ENCODE peak calls at places on chromosome 19, in eight cellular contexts. A is PC-3; G is right atrium auricular region; T is colonic mucosa; R is aorta; P is CD4-positive, alpha-beta memory T cell; V is ovary; Y is IMR-90. K is an unnamed sample. For H3K4me1 and H3K27me3, the result is how much of the 10 kb centered on the place peaks cover.

GRCh38 chr19:13615890-13616289 is 109.6 kb upstream of the CACNA1A start:
- DNase-seq in Y (peak), P (no peak), A (no peak), T (no peak), R (peak), V (no peak), G (no peak), K (no peak)

GRCh38 chr19:3450796-3451411 is 29.4 kb downstream of the SMIM24 start:
- DNase-seq in P (no peak), T (no peak), R (peak), A (peak), Y (peak), G (peak), V (no peak), K (peak)

GRCh38 chr19:6801397-6802086 is 29.0 kb downstream of the VAV1 start:
- DNase-seq in V (no peak), P (peak), G (peak), T (peak), R (peak), A (peak), Y (no peak), K (peak)

GRCh38 chr19:32208060-32208459 is 137.3 kb upstream of the ZNF507 start:
- DNase-seq in V (no peak), P (no peak), R (no peak), A (no peak), T (no peak), G (no peak), Y (no peak), K (no peak)

GRCh38 chr19:5880604-5881078 is 10.3 kb upstream of the FUT5 start:
- DNase-seq in G (no peak), A (no peak), P (no peak), T (peak), Y (peak), V (no peak), R (peak), K (no peak)

GRCh38 chr19:18450934-18451836 is 13.3 kb upstream of the ISYNA1 start:
- DNase-seq in A (peak), P (peak), T (peak), V (peak), Y (peak), G (peak), R (peak), K (peak)

GRCh38 chr19:30856376-30856775 is 484.2 kb downstream of the ZNF536 start:
- DNase-seq in V (no peak), Y (no peak), A (no peak), T (no peak), P (no peak), G (no peak), R (no peak), K (no peak)

GRCh38 chr19:49069026-49069425 is 3.5 kb downstream of the KCNA7 start:
- DNase-seq in G (no peak), P (no peak), Y (no peak), R (no peak), A (no peak), V (no peak), T (no peak), K (no peak)

GRCh38 chr19:29678484-29679106 is 13.3 kb downstream of the PLEKHF1 start:
- DNase-seq in T (no peak), V (no peak), P (no peak), G (peak), R (no peak), Y (no peak), A (no peak), K (no peak)

GRCh38 chr19:38049105-38049649 is 142.2 kb downstream of the SIPA1L3 start:
- DNase-seq in R (no peak), V (no peak), T (no peak), P (peak), Y (no peak), A (no peak), G (no peak), K (no peak)

GRCh38 chr19:33373701-33374405 is at the start of gene CEBPG:
- DNase-seq in Y (peak), A (peak), V (peak), R (peak), P (no peak), G (no peak), T (no peak), K (peak)

GRCh38 chr19:17205237-17206140 is 9.7 kb upstream of the USE1 start:
- DNase-seq in G (no peak), P (peak), V (peak), Y (peak), A (peak), T (peak), R (no peak), K (peak)

GRCh38 chr19:31317098-31317497 is 32.1 kb downstream of the TSHZ3 start:
- DNase-seq in A (no peak), T (no peak), P (no peak), R (no peak), V (no peak), Y (no peak), G (no peak), K (no peak)

GRCh38 chr19:2249880-2250764 is 999 bp downstream of the AMH start:
- DNase-seq in R (no peak), P (peak), A (no peak), G (no peak), V (peak), T (no peak), Y (no peak), K (no peak)

GRCh38 chr19:16522559-16523377 is 19.5 kb downstream of the CHERP start:
- DNase-seq in P (no peak), V (no peak), T (no peak), R (no peak), A (no peak), G (no peak), Y (no peak), K (no peak)

GRCh38 chr19:46392837-46393236 is 20.5 kb downstream of the CCDC8 start:
- DNase-seq in A (no peak), T (no peak), R (no peak), G (no peak), V (no peak), P (no peak), Y (no peak), K (no peak)
- H3K4me1 ChIP-seq in A (under half), T (under half), R (under half), G (under half), V (under half), P (under half), Y (under half), K (under half)

GRCh38 chr19:11597202-11598102 is at the start of gene ZNF627:
- DNase-seq in G (peak), T (peak), P (peak), A (peak), Y (peak), V (peak), R (peak), K (peak)
- H3K4me3 ChIP-seq in G (peak), T (peak), P (peak), A (peak), Y (peak), V (peak), R (peak), K (peak)

GRCh38 chr19:7883796-7884570 is 4.3 kb upstream of the LRRC8E start:
- DNase-seq in Y (peak), P (no peak), T (no peak), A (no peak), R (no peak), V (no peak), G (no peak), K (no peak)

GRCh38 chr19:7888145-7888825 is at the start of gene LRRC8E:
- DNase-seq in G (no peak), P (no peak), A (peak), T (peak), R (no peak), V (peak), Y (peak), K (peak)

GRCh38 chr19:7885818-7886217 is 2.5 kb upstream of the LRRC8E start:
- DNase-seq in Y (no peak), V (no peak), R (no peak), T (no peak), P (no peak), A (no peak), G (no peak), K (no peak)

GRCh38 chr19:7888826-7889217 is 512 bp downstream of the LRRC8E start:
- DNase-seq in T (no peak), G (no peak), Y (no peak), V (no peak), A (no peak), P (no peak), R (no peak), K (no peak)

DNA sequence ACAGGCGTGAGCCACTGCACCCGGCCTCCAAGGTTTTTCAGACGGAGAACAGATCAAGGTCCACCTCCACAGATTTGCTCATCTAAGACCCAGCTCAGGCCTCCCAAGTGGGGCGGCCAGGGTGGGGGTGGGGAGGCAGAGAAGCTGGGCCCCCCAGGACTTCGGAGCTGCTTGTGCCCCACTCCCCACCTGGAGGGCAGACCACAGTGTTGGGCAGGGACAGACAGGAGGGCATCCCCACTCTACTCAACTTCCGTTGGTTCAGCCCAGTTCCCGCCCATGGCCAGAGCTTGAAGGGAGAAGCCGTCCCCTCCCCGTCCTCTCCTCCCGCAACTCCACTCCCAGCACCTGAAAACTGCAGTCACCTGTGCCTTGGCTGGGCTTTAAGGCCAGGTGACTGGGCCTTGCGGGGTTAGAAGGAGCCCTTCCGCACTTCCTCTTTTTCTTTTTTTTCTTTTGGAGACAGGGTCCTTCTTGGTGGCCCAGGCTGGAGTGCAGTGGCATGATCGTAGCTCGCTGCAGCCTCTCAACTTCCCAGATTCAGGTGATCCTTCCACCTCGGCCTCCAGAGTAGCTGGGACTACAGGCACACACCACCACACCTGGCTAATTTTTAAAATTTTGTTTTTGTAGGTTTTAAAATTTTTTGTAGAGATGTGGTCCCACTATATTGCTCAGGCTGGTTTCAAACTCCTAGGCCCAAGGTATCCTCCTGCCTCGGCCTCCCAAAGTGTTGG is 734 bp upstream of the LRRC8E start:
- DNase-seq in V (no peak), A (no peak), P (no peak), Y (no peak), R (no peak), G (no peak), T (no peak), K (no peak)
- H3K27me3 ChIP-seq in V (under half), A (under half), P (under half), Y (under half), R (under half), G (under half), T (under half), K (under half)

DNA sequence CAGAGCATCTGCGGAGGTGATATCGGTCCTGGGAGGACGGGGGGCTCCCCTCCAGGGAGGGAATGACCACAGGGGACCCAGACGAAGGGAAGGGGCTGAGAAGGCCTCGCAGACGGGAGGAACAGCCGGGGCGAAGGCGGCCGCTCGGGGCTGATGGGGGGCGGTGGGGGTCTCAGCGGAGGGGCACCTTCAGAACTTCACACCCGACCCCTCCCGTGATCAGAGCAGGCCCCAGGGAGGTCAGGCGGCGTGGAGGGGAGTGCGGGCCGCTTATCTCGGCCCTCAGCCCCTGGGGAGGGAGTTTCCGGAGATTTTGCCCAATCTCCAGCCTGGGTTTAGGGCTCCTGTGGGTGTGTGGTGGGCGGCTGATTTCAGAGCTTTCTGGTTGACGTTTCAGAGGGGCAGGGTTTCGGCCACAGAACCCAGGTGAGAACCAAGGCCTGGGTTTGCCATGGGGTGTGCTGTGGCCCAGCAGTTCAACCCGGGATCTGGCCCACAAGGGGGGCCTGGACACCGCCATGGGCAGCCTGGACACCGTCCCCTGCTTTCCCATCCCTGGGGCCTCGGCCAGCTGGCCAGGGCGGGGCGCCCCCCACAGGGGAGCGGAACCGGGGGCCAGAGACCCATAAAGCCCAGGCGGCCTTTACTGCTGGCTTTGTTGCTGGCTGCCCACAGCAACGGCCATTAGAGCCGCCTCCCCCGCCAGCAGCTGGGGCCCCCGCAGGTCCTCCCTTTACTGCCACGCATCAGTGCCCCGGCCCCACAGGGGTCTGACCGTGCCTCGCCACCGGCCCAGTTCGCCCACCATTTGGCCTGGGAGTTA is 29.0 kb downstream of the ARID3A start:
- DNase-seq in V (peak), A (no peak), Y (no peak), T (no peak), R (no peak), P (no peak), G (no peak), K (no peak)
- H3K4me1 ChIP-seq in V (under half), A (under half), Y (under half), T (under half), R (under half), P (under half), G (under half), K (under half)

DNA sequence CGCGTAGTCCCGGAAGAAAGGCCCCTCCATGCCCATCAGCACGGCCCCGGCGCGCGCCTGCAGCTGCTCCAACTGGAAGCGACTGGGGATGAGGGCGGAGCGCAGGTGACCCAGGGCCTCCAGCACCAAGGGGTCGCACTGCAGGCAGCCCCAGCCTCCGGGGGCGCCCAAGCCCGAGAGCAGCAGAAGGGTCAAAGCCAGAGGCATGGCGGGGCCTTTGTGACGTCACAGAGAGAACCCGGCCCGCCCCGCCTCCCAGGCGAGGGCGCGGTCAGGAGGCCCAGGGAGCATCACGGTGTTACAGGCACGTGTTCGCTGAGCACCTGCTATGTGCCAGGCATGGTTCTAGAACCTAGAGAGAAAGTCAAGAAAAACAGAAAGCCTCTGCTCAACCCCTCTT is at the start of gene IZUMO2:
- DNase-seq in P (no peak), G (no peak), T (peak), A (no peak), V (no peak), R (no peak), Y (no peak), K (no peak)
- H3K4me3 ChIP-seq in P (no peak), G (no peak), T (no peak), A (no peak), V (no peak), R (no peak), Y (no peak), K (no peak)

DNA sequence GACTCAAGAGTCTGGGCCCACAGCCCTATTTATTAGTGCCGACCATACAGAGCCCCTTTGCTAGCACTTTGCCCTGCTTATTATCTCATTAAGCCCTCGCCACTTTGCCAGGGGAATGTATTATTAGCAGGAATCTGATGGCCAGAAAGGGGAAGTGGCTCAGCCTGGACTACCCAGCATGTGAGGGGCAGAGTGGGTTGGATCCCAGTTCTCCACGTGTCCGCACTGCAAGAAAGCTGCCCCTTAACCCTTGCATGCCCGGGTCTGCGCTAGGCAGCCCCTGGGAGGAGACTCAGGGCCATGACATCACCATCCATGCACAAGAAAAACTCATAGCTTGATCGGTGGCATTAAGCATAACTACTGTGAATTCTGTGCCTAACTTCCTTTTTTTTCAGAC is 8.9 kb downstream of the CACNG8 start:
- DNase-seq in R (no peak), T (no peak), A (no peak), V (no peak), Y (no peak), P (no peak), G (no peak), K (no peak)
- H3K27me3 ChIP-seq in R (under half), T (under half), A (under half), V (under half), Y (under half), P (under half), G (under half), K (under half)

DNA sequence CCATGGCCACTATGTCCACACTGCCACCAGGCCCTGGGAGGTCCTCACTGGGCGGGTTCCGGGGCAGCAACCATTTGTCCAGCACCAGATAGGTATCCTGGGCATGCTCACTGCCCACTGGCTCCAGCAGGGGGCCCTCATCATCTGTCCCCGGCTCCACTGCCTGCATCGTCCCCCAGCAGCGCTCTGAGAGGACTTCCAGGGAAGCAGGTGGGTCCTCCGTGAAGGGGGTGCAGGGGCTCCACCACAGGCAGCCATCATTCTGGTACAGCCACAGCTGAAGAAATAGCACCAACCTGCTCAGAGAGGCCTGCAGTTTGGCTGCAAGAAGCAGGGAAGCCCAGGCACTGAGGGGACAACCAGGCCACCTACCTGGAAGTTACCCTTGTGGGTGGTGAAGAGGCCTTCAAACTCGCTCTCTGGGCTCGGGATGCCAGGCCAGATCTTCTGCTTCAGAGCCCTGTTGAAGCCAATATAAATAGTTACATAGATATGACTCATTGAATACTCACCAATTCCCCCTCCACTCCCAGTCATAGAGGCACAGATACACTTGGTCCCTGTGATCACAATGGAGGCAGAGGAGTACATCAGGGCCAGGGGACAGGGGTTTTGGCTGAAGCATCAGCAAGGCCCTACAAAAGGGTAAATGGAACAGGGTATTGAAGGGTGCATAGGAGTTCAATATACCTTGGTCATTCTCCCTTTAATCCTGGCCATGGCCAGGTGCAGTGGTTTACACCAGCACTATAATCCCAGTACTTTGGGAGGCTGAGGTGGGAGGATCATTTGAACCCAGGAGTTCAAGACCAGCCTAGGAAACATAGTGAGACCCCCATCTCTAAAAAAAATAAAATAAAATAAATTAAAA is 4.1 kb downstream of the SWSAP1 start:
- DNase-seq in R (no peak), Y (peak), T (peak), P (no peak), G (no peak), V (peak), A (peak), K (no peak)
- H3K4me1 ChIP-seq in R (under half), Y (under half), T (under half), P (half or more), G (half or more), V (under half), A (half or more), K (under half)

K was measured in lung.